ENCODE peak calls at places on chromosomes 13 and 19, in six cellular contexts. One of them, this sample, is unnamed.

GRCh38 chr19:35474104-35474503 is 16.2 kb downstream of the KRTDAP start:
- DNase-seq in stimulated activated CD8-positive, alpha-beta memory T cell treated with anti-CD3 and anti-CD28 coated beads, Interleukin-4, amount 100 ng/mL, for 1 hour: no peak
- DNase-seq in retinal pigment epithelial cell: no peak
- DNase-seq in endothelial cell: no peak
- DNase-seq in right cardiac atrium: no peak
- DNase-seq in mucosa of gallbladder: no peak
- DNase-seq in this sample: no peak

GRCh38 chr19:33812388-33813330 is 16.0 kb downstream of the KCTD15 start:
- DNase-seq in stimulated activated CD8-positive, alpha-beta memory T cell treated with anti-CD3 and anti-CD28 coated beads, Interleukin-4, amount 100 ng/mL, for 1 hour: no peak
- DNase-seq in retinal pigment epithelial cell: no peak
- DNase-seq in endothelial cell: no peak
- DNase-seq in right cardiac atrium: peak; percentile 34
- DNase-seq in mucosa of gallbladder: no peak
- DNase-seq in this sample: no peak

GRCh38 chr19:18590273-18591272 is 2.0 kb downstream of the REX1BD start:
- DNase-seq in stimulated activated CD8-positive, alpha-beta memory T cell treated with anti-CD3 and anti-CD28 coated beads, Interleukin-4, amount 100 ng/mL, for 1 hour: no peak
- DNase-seq in retinal pigment epithelial cell: no peak
- DNase-seq in endothelial cell: peak; percentile 84
- DNase-seq in right cardiac atrium: peak; percentile 76
- DNase-seq in mucosa of gallbladder: peak; percentile 40
- DNase-seq in this sample: no peak

GRCh38 chr19:17872251-17873001 is 681 bp downstream of the SLC5A5 start:
- DNase-seq in stimulated activated CD8-positive, alpha-beta memory T cell treated with anti-CD3 and anti-CD28 coated beads, Interleukin-4, amount 100 ng/mL, for 1 hour: no peak
- DNase-seq in retinal pigment epithelial cell: no peak
- DNase-seq in endothelial cell: no peak
- DNase-seq in right cardiac atrium: peak; percentile 59
- DNase-seq in mucosa of gallbladder: no peak
- DNase-seq in this sample: no peak

GRCh38 chr13:102928971-102929370 is 83.1 kb downstream of the ERCC5 start:
- DNase-seq in stimulated activated CD8-positive, alpha-beta memory T cell treated with anti-CD3 and anti-CD28 coated beads, Interleukin-4, amount 100 ng/mL, for 1 hour: no peak
- DNase-seq in retinal pigment epithelial cell: no peak
- DNase-seq in endothelial cell: no peak
- DNase-seq in right cardiac atrium: no peak
- DNase-seq in mucosa of gallbladder: no peak
- DNase-seq in this sample: no peak

GRCh38 chr19:45852941-45853340 is 10.0 kb downstream of the SYMPK start:
- DNase-seq in stimulated activated CD8-positive, alpha-beta memory T cell treated with anti-CD3 and anti-CD28 coated beads, Interleukin-4, amount 100 ng/mL, for 1 hour: no peak
- DNase-seq in retinal pigment epithelial cell: no peak
- DNase-seq in endothelial cell: no peak
- DNase-seq in right cardiac atrium: no peak
- DNase-seq in mucosa of gallbladder: no peak
- DNase-seq in this sample: no peak

GRCh38 chr13:26872444-26873173 is 112.0 kb upstream of the GPR12 start:
- DNase-seq in stimulated activated CD8-positive, alpha-beta memory T cell treated with anti-CD3 and anti-CD28 coated beads, Interleukin-4, amount 100 ng/mL, for 1 hour: no peak
- DNase-seq in retinal pigment epithelial cell: no peak
- DNase-seq in endothelial cell: peak; percentile 80
- DNase-seq in right cardiac atrium: peak; percentile 79
- DNase-seq in mucosa of gallbladder: peak; percentile 38
- DNase-seq in this sample: no peak

GRCh38 chr13:73985789-73986188 is 148.4 kb downstream of the KLF12 start:
- DNase-seq in stimulated activated CD8-positive, alpha-beta memory T cell treated with anti-CD3 and anti-CD28 coated beads, Interleukin-4, amount 100 ng/mL, for 1 hour: no peak
- DNase-seq in retinal pigment epithelial cell: no peak
- DNase-seq in endothelial cell: no peak
- DNase-seq in right cardiac atrium: no peak
- DNase-seq in mucosa of gallbladder: no peak
- DNase-seq in this sample: no peak

GRCh38 chr19:4911314-4911713 is 2.0 kb downstream of the UHRF1 start:
- DNase-seq in stimulated activated CD8-positive, alpha-beta memory T cell treated with anti-CD3 and anti-CD28 coated beads, Interleukin-4, amount 100 ng/mL, for 1 hour: no peak
- DNase-seq in retinal pigment epithelial cell: no peak
- DNase-seq in endothelial cell: no peak
- DNase-seq in right cardiac atrium: no peak
- DNase-seq in mucosa of gallbladder: no peak
- DNase-seq in this sample: no peak

GRCh38 chr19:46841458-46842083 is 9.1 kb downstream of the AP2S1 start:
- DNase-seq in stimulated activated CD8-positive, alpha-beta memory T cell treated with anti-CD3 and anti-CD28 coated beads, Interleukin-4, amount 100 ng/mL, for 1 hour: no peak
- DNase-seq in retinal pigment epithelial cell: peak; percentile 34
- DNase-seq in endothelial cell: no peak
- DNase-seq in right cardiac atrium: peak; percentile 88
- DNase-seq in mucosa of gallbladder: no peak
- DNase-seq in this sample: peak; percentile 47

GRCh38 chr19:38047048-38047435 is 140.0 kb downstream of the SIPA1L3 start:
- DNase-seq in stimulated activated CD8-positive, alpha-beta memory T cell treated with anti-CD3 and anti-CD28 coated beads, Interleukin-4, amount 100 ng/mL, for 1 hour: no peak
- DNase-seq in retinal pigment epithelial cell: no peak
- DNase-seq in endothelial cell: no peak
- DNase-seq in right cardiac atrium: no peak
- DNase-seq in mucosa of gallbladder: no peak
- DNase-seq in this sample: no peak

GRCh38 chr13:43880451-43880850 is 747 bp downstream of the LACC1 start:
- DNase-seq in stimulated activated CD8-positive, alpha-beta memory T cell treated with anti-CD3 and anti-CD28 coated beads, Interleukin-4, amount 100 ng/mL, for 1 hour: no peak
- DNase-seq in retinal pigment epithelial cell: no peak
- DNase-seq in endothelial cell: no peak
- DNase-seq in right cardiac atrium: no peak
- DNase-seq in mucosa of gallbladder: no peak
- DNase-seq in this sample: no peak

GRCh38 chr13:101552797-101553196 is 100.3 kb downstream of the ITGBL1 start:
- DNase-seq in stimulated activated CD8-positive, alpha-beta memory T cell treated with anti-CD3 and anti-CD28 coated beads, Interleukin-4, amount 100 ng/mL, for 1 hour: no peak
- DNase-seq in retinal pigment epithelial cell: no peak
- DNase-seq in endothelial cell: no peak
- DNase-seq in right cardiac atrium: no peak
- DNase-seq in mucosa of gallbladder: no peak
- DNase-seq in this sample: no peak

GRCh38 chr19:33055718-33056117 is 9.0 kb downstream of the RHPN2 start:
- DNase-seq in stimulated activated CD8-positive, alpha-beta memory T cell treated with anti-CD3 and anti-CD28 coated beads, Interleukin-4, amount 100 ng/mL, for 1 hour: no peak
- DNase-seq in retinal pigment epithelial cell: no peak
- DNase-seq in endothelial cell: no peak
- DNase-seq in right cardiac atrium: peak; percentile 67
- DNase-seq in mucosa of gallbladder: no peak
- DNase-seq in this sample: no peak

GRCh38 chr13:112839347-112840105 is 129.5 kb upstream of the MCF2L start:
- DNase-seq in stimulated activated CD8-positive, alpha-beta memory T cell treated with anti-CD3 and anti-CD28 coated beads, Interleukin-4, amount 100 ng/mL, for 1 hour: no peak
- DNase-seq in retinal pigment epithelial cell: no peak
- DNase-seq in endothelial cell: no peak
- DNase-seq in right cardiac atrium: no peak
- DNase-seq in mucosa of gallbladder: no peak
- DNase-seq in this sample: no peak

This sample was measured in thoracic aorta.